ENCODE peak calls at places on chromosome 21, in ten cellular contexts. One of them, this sample, is unnamed.

GRCh38 chr21:45594721-45595489 is 48.6 kb upstream of the PCBP3 start:
- DNase-seq in BJ: no peak
- DNase-seq in HT1080: no peak
- DNase-seq in H54: no peak
- DNase-seq in heart right ventricle: no peak
- DNase-seq in WTC11: no peak
- DNase-seq in NCI-H69: no peak
- DNase-seq in stimulated activated CD4-positive, alpha-beta T cell treated with anti-CD3 and anti-CD28 coated beads, Interleukin-2, amount 100 ng/mL, for 24 hours: no peak
- DNase-seq in mucosa of descending colon: no peak
- DNase-seq in stimulated activated CD8-positive, alpha-beta memory T cell treated with anti-CD3 and anti-CD28 coated beads, Interleukin-7, amount 100 ng/mL, for 24 hours: no peak
- DNase-seq in this sample: no peak

GRCh38 chr21:27572681-27573080 is 605.8 kb upstream of the ADAMTS5 start:
- DNase-seq in BJ: peak; percentile 83
- DNase-seq in HT1080: peak; percentile 62
- DNase-seq in H54: no peak
- DNase-seq in heart right ventricle: no peak
- DNase-seq in WTC11: no peak
- DNase-seq in NCI-H69: no peak
- DNase-seq in stimulated activated CD4-positive, alpha-beta T cell treated with anti-CD3 and anti-CD28 coated beads, Interleukin-2, amount 100 ng/mL, for 24 hours: no peak
- DNase-seq in mucosa of descending colon: no peak
- DNase-seq in stimulated activated CD8-positive, alpha-beta memory T cell treated with anti-CD3 and anti-CD28 coated beads, Interleukin-7, amount 100 ng/mL, for 24 hours: no peak
- DNase-seq in this sample: peak; percentile 6

GRCh38 chr21:14712121-14712520 is 166.0 kb upstream of the SAMSN1 start:
- DNase-seq in BJ: no peak
- DNase-seq in HT1080: no peak
- DNase-seq in H54: no peak
- DNase-seq in heart right ventricle: no peak
- DNase-seq in WTC11: no peak
- DNase-seq in NCI-H69: no peak
- DNase-seq in stimulated activated CD4-positive, alpha-beta T cell treated with anti-CD3 and anti-CD28 coated beads, Interleukin-2, amount 100 ng/mL, for 24 hours: no peak
- DNase-seq in mucosa of descending colon: no peak
- DNase-seq in stimulated activated CD8-positive, alpha-beta memory T cell treated with anti-CD3 and anti-CD28 coated beads, Interleukin-7, amount 100 ng/mL, for 24 hours: no peak
- DNase-seq in this sample: no peak

GRCh38 chr21:41970751-41971653 is 17.2 kb upstream of the C2CD2 start:
- DNase-seq in BJ: no peak
- DNase-seq in HT1080: no peak
- DNase-seq in H54: no peak
- DNase-seq in heart right ventricle: no peak
- DNase-seq in WTC11: no peak
- DNase-seq in NCI-H69: no peak
- DNase-seq in stimulated activated CD4-positive, alpha-beta T cell treated with anti-CD3 and anti-CD28 coated beads, Interleukin-2, amount 100 ng/mL, for 24 hours: no peak
- DNase-seq in mucosa of descending colon: no peak
- DNase-seq in stimulated activated CD8-positive, alpha-beta memory T cell treated with anti-CD3 and anti-CD28 coated beads, Interleukin-7, amount 100 ng/mL, for 24 hours: no peak
- DNase-seq in this sample: no peak

GRCh38 chr21:44414291-44415072 is 40.8 kb upstream of the LRRC3 start:
- DNase-seq in BJ: no peak
- DNase-seq in HT1080: no peak
- DNase-seq in H54: no peak
- DNase-seq in heart right ventricle: no peak
- DNase-seq in WTC11: no peak
- DNase-seq in NCI-H69: peak; percentile 63
- DNase-seq in stimulated activated CD4-positive, alpha-beta T cell treated with anti-CD3 and anti-CD28 coated beads, Interleukin-2, amount 100 ng/mL, for 24 hours: no peak
- DNase-seq in mucosa of descending colon: no peak
- DNase-seq in stimulated activated CD8-positive, alpha-beta memory T cell treated with anti-CD3 and anti-CD28 coated beads, Interleukin-7, amount 100 ng/mL, for 24 hours: no peak
- DNase-seq in this sample: no peak

GRCh38 chr21:34190576-34191301 is 117.4 kb downstream of the MRPS6 start:
- DNase-seq in BJ: no peak
- DNase-seq in HT1080: no peak
- DNase-seq in H54: no peak
- DNase-seq in heart right ventricle: no peak
- DNase-seq in WTC11: no peak
- DNase-seq in NCI-H69: no peak
- DNase-seq in stimulated activated CD4-positive, alpha-beta T cell treated with anti-CD3 and anti-CD28 coated beads, Interleukin-2, amount 100 ng/mL, for 24 hours: no peak
- DNase-seq in mucosa of descending colon: no peak
- DNase-seq in stimulated activated CD8-positive, alpha-beta memory T cell treated with anti-CD3 and anti-CD28 coated beads, Interleukin-7, amount 100 ng/mL, for 24 hours: no peak
- DNase-seq in this sample: no peak

GRCh38 chr21:34623519-34623918 is 8.6 kb upstream of the RCAN1 start:
- DNase-seq in BJ: no peak
- DNase-seq in HT1080: no peak
- DNase-seq in H54: no peak
- DNase-seq in heart right ventricle: no peak
- DNase-seq in WTC11: no peak
- DNase-seq in NCI-H69: no peak
- DNase-seq in stimulated activated CD4-positive, alpha-beta T cell treated with anti-CD3 and anti-CD28 coated beads, Interleukin-2, amount 100 ng/mL, for 24 hours: no peak
- DNase-seq in mucosa of descending colon: no peak
- DNase-seq in stimulated activated CD8-positive, alpha-beta memory T cell treated with anti-CD3 and anti-CD28 coated beads, Interleukin-7, amount 100 ng/mL, for 24 hours: no peak
- DNase-seq in this sample: no peak

GRCh38 chr21:33069243-33069642 is 698 bp upstream of the OLIG1 start:
- DNase-seq in BJ: no peak
- DNase-seq in HT1080: no peak
- DNase-seq in H54: no peak
- DNase-seq in heart right ventricle: no peak
- DNase-seq in WTC11: no peak
- DNase-seq in NCI-H69: no peak
- DNase-seq in stimulated activated CD4-positive, alpha-beta T cell treated with anti-CD3 and anti-CD28 coated beads, Interleukin-2, amount 100 ng/mL, for 24 hours: no peak
- DNase-seq in mucosa of descending colon: no peak
- DNase-seq in stimulated activated CD8-positive, alpha-beta memory T cell treated with anti-CD3 and anti-CD28 coated beads, Interleukin-7, amount 100 ng/mL, for 24 hours: no peak
- DNase-seq in this sample: no peak

GRCh38 chr21:27703806-27704205 is 736.9 kb upstream of the ADAMTS5 start:
- DNase-seq in BJ: peak; percentile 46
- DNase-seq in HT1080: no peak
- DNase-seq in H54: no peak
- DNase-seq in heart right ventricle: no peak
- DNase-seq in WTC11: no peak
- DNase-seq in NCI-H69: no peak
- DNase-seq in stimulated activated CD4-positive, alpha-beta T cell treated with anti-CD3 and anti-CD28 coated beads, Interleukin-2, amount 100 ng/mL, for 24 hours: no peak
- DNase-seq in mucosa of descending colon: no peak
- DNase-seq in stimulated activated CD8-positive, alpha-beta memory T cell treated with anti-CD3 and anti-CD28 coated beads, Interleukin-7, amount 100 ng/mL, for 24 hours: no peak
- DNase-seq in this sample: no peak

GRCh38 chr21:41377715-41378114 is 15.9 kb downstream of the MX2 start:
- DNase-seq in BJ: no peak
- DNase-seq in HT1080: no peak
- DNase-seq in H54: no peak
- DNase-seq in heart right ventricle: no peak
- DNase-seq in WTC11: no peak
- DNase-seq in NCI-H69: no peak
- DNase-seq in stimulated activated CD4-positive, alpha-beta T cell treated with anti-CD3 and anti-CD28 coated beads, Interleukin-2, amount 100 ng/mL, for 24 hours: no peak
- DNase-seq in mucosa of descending colon: no peak
- DNase-seq in stimulated activated CD8-positive, alpha-beta memory T cell treated with anti-CD3 and anti-CD28 coated beads, Interleukin-7, amount 100 ng/mL, for 24 hours: no peak
- DNase-seq in this sample: no peak

GRCh38 chr21:44437371-44437695 is 18.0 kb upstream of the LRRC3 start:
- DNase-seq in BJ: no peak
- DNase-seq in HT1080: no peak
- DNase-seq in H54: no peak
- DNase-seq in heart right ventricle: peak; percentile 3
- DNase-seq in WTC11: no peak
- DNase-seq in NCI-H69: no peak
- DNase-seq in stimulated activated CD4-positive, alpha-beta T cell treated with anti-CD3 and anti-CD28 coated beads, Interleukin-2, amount 100 ng/mL, for 24 hours: no peak
- DNase-seq in mucosa of descending colon: no peak
- DNase-seq in stimulated activated CD8-positive, alpha-beta memory T cell treated with anti-CD3 and anti-CD28 coated beads, Interleukin-7, amount 100 ng/mL, for 24 hours: no peak
- DNase-seq in this sample: no peak

GRCh38 chr21:16046625-16047340 is 317.0 kb downstream of the USP25 start:
- DNase-seq in BJ: peak; percentile 20
- DNase-seq in HT1080: peak; percentile 61
- DNase-seq in H54: peak; percentile 24
- DNase-seq in heart right ventricle: no peak
- DNase-seq in WTC11: no peak
- DNase-seq in NCI-H69: no peak
- DNase-seq in stimulated activated CD4-positive, alpha-beta T cell treated with anti-CD3 and anti-CD28 coated beads, Interleukin-2, amount 100 ng/mL, for 24 hours: no peak
- DNase-seq in mucosa of descending colon: no peak
- DNase-seq in stimulated activated CD8-positive, alpha-beta memory T cell treated with anti-CD3 and anti-CD28 coated beads, Interleukin-7, amount 100 ng/mL, for 24 hours: no peak
- DNase-seq in this sample: no peak

GRCh38 chr21:45579383-45580180 is 37.3 kb upstream of the SLC19A1 start:
- DNase-seq in BJ: no peak
- DNase-seq in HT1080: no peak
- DNase-seq in H54: no peak
- DNase-seq in heart right ventricle: no peak
- DNase-seq in WTC11: peak; percentile 2
- DNase-seq in NCI-H69: no peak
- DNase-seq in stimulated activated CD4-positive, alpha-beta T cell treated with anti-CD3 and anti-CD28 coated beads, Interleukin-2, amount 100 ng/mL, for 24 hours: no peak
- DNase-seq in mucosa of descending colon: no peak
- DNase-seq in stimulated activated CD8-positive, alpha-beta memory T cell treated with anti-CD3 and anti-CD28 coated beads, Interleukin-7, amount 100 ng/mL, for 24 hours: no peak
- DNase-seq in this sample: no peak

GRCh38 chr21:29718081-29718815 is 221.5 kb downstream of the GRIK1 start:
- DNase-seq in BJ: no peak
- DNase-seq in HT1080: peak; percentile 59
- DNase-seq in H54: no peak
- DNase-seq in heart right ventricle: no peak
- DNase-seq in WTC11: no peak
- DNase-seq in NCI-H69: no peak
- DNase-seq in stimulated activated CD4-positive, alpha-beta T cell treated with anti-CD3 and anti-CD28 coated beads, Interleukin-2, amount 100 ng/mL, for 24 hours: no peak
- DNase-seq in mucosa of descending colon: no peak
- DNase-seq in stimulated activated CD8-positive, alpha-beta memory T cell treated with anti-CD3 and anti-CD28 coated beads, Interleukin-7, amount 100 ng/mL, for 24 hours: no peak
- DNase-seq in this sample: no peak

GRCh38 chr21:20999567-21000169 is 1.5 kb downstream of the NCAM2 start:
- DNase-seq in BJ: no peak
- DNase-seq in HT1080: peak; percentile 20
- DNase-seq in H54: peak; percentile 23
- DNase-seq in heart right ventricle: no peak
- DNase-seq in WTC11: peak; percentile 48
- DNase-seq in NCI-H69: peak; percentile 90
- DNase-seq in stimulated activated CD4-positive, alpha-beta T cell treated with anti-CD3 and anti-CD28 coated beads, Interleukin-2, amount 100 ng/mL, for 24 hours: peak; percentile 37
- DNase-seq in mucosa of descending colon: no peak
- DNase-seq in stimulated activated CD8-positive, alpha-beta memory T cell treated with anti-CD3 and anti-CD28 coated beads, Interleukin-7, amount 100 ng/mL, for 24 hours: no peak
- DNase-seq in this sample: peak; percentile 59

GRCh38 chr21:38861989-38862683 is 56.4 kb downstream of the ETS2 start:
- DNase-seq in BJ: no peak
- DNase-seq in HT1080: no peak
- DNase-seq in H54: no peak
- DNase-seq in heart right ventricle: no peak
- DNase-seq in WTC11: no peak
- DNase-seq in NCI-H69: no peak
- DNase-seq in stimulated activated CD4-positive, alpha-beta T cell treated with anti-CD3 and anti-CD28 coated beads, Interleukin-2, amount 100 ng/mL, for 24 hours: no peak
- DNase-seq in mucosa of descending colon: no peak
- DNase-seq in stimulated activated CD8-positive, alpha-beta memory T cell treated with anti-CD3 and anti-CD28 coated beads, Interleukin-7, amount 100 ng/mL, for 24 hours: no peak
- DNase-seq in this sample: no peak

GRCh38 chr21:41350436-41351155 is 11.2 kb upstream of the MX2 start:
- DNase-seq in BJ: no peak
- DNase-seq in HT1080: no peak
- DNase-seq in H54: no peak
- DNase-seq in heart right ventricle: no peak
- DNase-seq in WTC11: no peak
- DNase-seq in NCI-H69: no peak
- DNase-seq in stimulated activated CD4-positive, alpha-beta T cell treated with anti-CD3 and anti-CD28 coated beads, Interleukin-2, amount 100 ng/mL, for 24 hours: no peak
- DNase-seq in mucosa of descending colon: peak; percentile 22
- DNase-seq in stimulated activated CD8-positive, alpha-beta memory T cell treated with anti-CD3 and anti-CD28 coated beads, Interleukin-7, amount 100 ng/mL, for 24 hours: no peak
- DNase-seq in this sample: no peak

GRCh38 chr21:42146251-42146805 is 72.6 kb upstream of the ABCG1 start:
- DNase-seq in BJ: no peak
- DNase-seq in HT1080: no peak
- DNase-seq in H54: no peak
- DNase-seq in heart right ventricle: no peak
- DNase-seq in WTC11: no peak
- DNase-seq in NCI-H69: no peak
- DNase-seq in stimulated activated CD4-positive, alpha-beta T cell treated with anti-CD3 and anti-CD28 coated beads, Interleukin-2, amount 100 ng/mL, for 24 hours: no peak
- DNase-seq in mucosa of descending colon: peak; percentile 19
- DNase-seq in stimulated activated CD8-positive, alpha-beta memory T cell treated with anti-CD3 and anti-CD28 coated beads, Interleukin-7, amount 100 ng/mL, for 24 hours: no peak
- DNase-seq in this sample: no peak

GRCh38 chr21:34900376-34900775 is 148.7 kb downstream of the RUNX1 start:
- DNase-seq in BJ: peak; percentile 82
- DNase-seq in HT1080: peak; percentile 31
- DNase-seq in H54: no peak
- DNase-seq in heart right ventricle: no peak
- DNase-seq in WTC11: no peak
- DNase-seq in NCI-H69: no peak
- DNase-seq in stimulated activated CD4-positive, alpha-beta T cell treated with anti-CD3 and anti-CD28 coated beads, Interleukin-2, amount 100 ng/mL, for 24 hours: no peak
- DNase-seq in mucosa of descending colon: no peak
- DNase-seq in stimulated activated CD8-positive, alpha-beta memory T cell treated with anti-CD3 and anti-CD28 coated beads, Interleukin-7, amount 100 ng/mL, for 24 hours: no peak
- DNase-seq in this sample: peak; percentile 38

GRCh38 chr21:42851812-42852665 is 27.3 kb downstream of the WDR4 start:
- DNase-seq in BJ: no peak
- DNase-seq in HT1080: no peak
- DNase-seq in H54: no peak
- DNase-seq in heart right ventricle: no peak
- DNase-seq in WTC11: no peak
- DNase-seq in NCI-H69: no peak
- DNase-seq in stimulated activated CD4-positive, alpha-beta T cell treated with anti-CD3 and anti-CD28 coated beads, Interleukin-2, amount 100 ng/mL, for 24 hours: no peak
- DNase-seq in mucosa of descending colon: no peak
- DNase-seq in stimulated activated CD8-positive, alpha-beta memory T cell treated with anti-CD3 and anti-CD28 coated beads, Interleukin-7, amount 100 ng/mL, for 24 hours: no peak
- DNase-seq in this sample: no peak

GRCh38 chr21:33393348-33393747 is 9.9 kb upstream of the IFNGR2 start:
- DNase-seq in BJ: no peak
- DNase-seq in HT1080: no peak
- DNase-seq in H54: no peak
- DNase-seq in heart right ventricle: no peak
- DNase-seq in WTC11: no peak
- DNase-seq in NCI-H69: no peak
- DNase-seq in stimulated activated CD4-positive, alpha-beta T cell treated with anti-CD3 and anti-CD28 coated beads, Interleukin-2, amount 100 ng/mL, for 24 hours: no peak
- DNase-seq in mucosa of descending colon: no peak
- DNase-seq in stimulated activated CD8-positive, alpha-beta memory T cell treated with anti-CD3 and anti-CD28 coated beads, Interleukin-7, amount 100 ng/mL, for 24 hours: no peak
- DNase-seq in this sample: no peak

GRCh38 chr21:35359076-35359475 is 310.0 kb upstream of the RUNX1 start:
- DNase-seq in BJ: no peak
- DNase-seq in HT1080: no peak
- DNase-seq in H54: no peak
- DNase-seq in heart right ventricle: no peak
- DNase-seq in WTC11: no peak
- DNase-seq in NCI-H69: no peak
- DNase-seq in stimulated activated CD4-positive, alpha-beta T cell treated with anti-CD3 and anti-CD28 coated beads, Interleukin-2, amount 100 ng/mL, for 24 hours: no peak
- DNase-seq in mucosa of descending colon: no peak
- DNase-seq in stimulated activated CD8-positive, alpha-beta memory T cell treated with anti-CD3 and anti-CD28 coated beads, Interleukin-7, amount 100 ng/mL, for 24 hours: no peak
- DNase-seq in this sample: no peak

GRCh38 chr21:33478858-33479678 is 706 bp downstream of the TMEM50B start:
- DNase-seq in BJ: no peak
- DNase-seq in HT1080: no peak
- DNase-seq in H54: peak; percentile 43
- DNase-seq in heart right ventricle: peak; percentile 31
- DNase-seq in WTC11: peak; percentile 69
- DNase-seq in NCI-H69: peak; percentile 78
- DNase-seq in stimulated activated CD4-positive, alpha-beta T cell treated with anti-CD3 and anti-CD28 coated beads, Interleukin-2, amount 100 ng/mL, for 24 hours: peak; percentile 50
- DNase-seq in mucosa of descending colon: peak; percentile 64
- DNase-seq in stimulated activated CD8-positive, alpha-beta memory T cell treated with anti-CD3 and anti-CD28 coated beads, Interleukin-7, amount 100 ng/mL, for 24 hours: no peak
- DNase-seq in this sample: no peak

GRCh38 chr21:42118121-42118795 is 47.1 kb downstream of the UMODL1 start:
- DNase-seq in BJ: no peak
- DNase-seq in HT1080: no peak
- DNase-seq in H54: no peak
- DNase-seq in heart right ventricle: no peak
- DNase-seq in WTC11: no peak
- DNase-seq in NCI-H69: peak; percentile 86
- DNase-seq in stimulated activated CD4-positive, alpha-beta T cell treated with anti-CD3 and anti-CD28 coated beads, Interleukin-2, amount 100 ng/mL, for 24 hours: no peak
- DNase-seq in mucosa of descending colon: no peak
- DNase-seq in stimulated activated CD8-positive, alpha-beta memory T cell treated with anti-CD3 and anti-CD28 coated beads, Interleukin-7, amount 100 ng/mL, for 24 hours: no peak
- DNase-seq in this sample: no peak

GRCh38 chr21:45989355-45990048 is 7.9 kb downstream of the COL6A1 start:
- DNase-seq in BJ: no peak
- DNase-seq in HT1080: no peak
- DNase-seq in H54: no peak
- DNase-seq in heart right ventricle: no peak
- DNase-seq in WTC11: peak; percentile 7
- DNase-seq in NCI-H69: no peak
- DNase-seq in stimulated activated CD4-positive, alpha-beta T cell treated with anti-CD3 and anti-CD28 coated beads, Interleukin-2, amount 100 ng/mL, for 24 hours: no peak
- DNase-seq in mucosa of descending colon: no peak
- DNase-seq in stimulated activated CD8-positive, alpha-beta memory T cell treated with anti-CD3 and anti-CD28 coated beads, Interleukin-7, amount 100 ng/mL, for 24 hours: no peak
- DNase-seq in this sample: no peak

GRCh38 chr21:42570841-42571387 is 57.3 kb downstream of the SLC37A1 start:
- DNase-seq in BJ: no peak
- DNase-seq in HT1080: peak; percentile 3
- DNase-seq in H54: no peak
- DNase-seq in heart right ventricle: no peak
- DNase-seq in WTC11: peak; percentile 16
- DNase-seq in NCI-H69: peak; percentile 98
- DNase-seq in stimulated activated CD4-positive, alpha-beta T cell treated with anti-CD3 and anti-CD28 coated beads, Interleukin-2, amount 100 ng/mL, for 24 hours: no peak
- DNase-seq in mucosa of descending colon: no peak
- DNase-seq in stimulated activated CD8-positive, alpha-beta memory T cell treated with anti-CD3 and anti-CD28 coated beads, Interleukin-7, amount 100 ng/mL, for 24 hours: no peak
- DNase-seq in this sample: no peak

GRCh38 chr21:42125571-42126544 is 54.7 kb downstream of the UMODL1 start:
- DNase-seq in BJ: no peak
- DNase-seq in HT1080: peak; percentile 36
- DNase-seq in H54: no peak
- DNase-seq in heart right ventricle: no peak
- DNase-seq in WTC11: peak; percentile 29
- DNase-seq in NCI-H69: peak; percentile 46
- DNase-seq in stimulated activated CD4-positive, alpha-beta T cell treated with anti-CD3 and anti-CD28 coated beads, Interleukin-2, amount 100 ng/mL, for 24 hours: no peak
- DNase-seq in mucosa of descending colon: no peak
- DNase-seq in stimulated activated CD8-positive, alpha-beta memory T cell treated with anti-CD3 and anti-CD28 coated beads, Interleukin-7, amount 100 ng/mL, for 24 hours: no peak
- DNase-seq in this sample: peak; percentile 42

GRCh38 chr21:44426663-44427191 is 28.6 kb upstream of the LRRC3 start:
- DNase-seq in BJ: no peak
- DNase-seq in HT1080: no peak
- DNase-seq in H54: no peak
- DNase-seq in heart right ventricle: no peak
- DNase-seq in WTC11: no peak
- DNase-seq in NCI-H69: no peak
- DNase-seq in stimulated activated CD4-positive, alpha-beta T cell treated with anti-CD3 and anti-CD28 coated beads, Interleukin-2, amount 100 ng/mL, for 24 hours: no peak
- DNase-seq in mucosa of descending colon: peak; percentile 38
- DNase-seq in stimulated activated CD8-positive, alpha-beta memory T cell treated with anti-CD3 and anti-CD28 coated beads, Interleukin-7, amount 100 ng/mL, for 24 hours: no peak
- DNase-seq in this sample: no peak

This sample was measured in H4.